ENCODE peak calls at places on chromosomes 7 and 10, in nine cellular contexts. P is SK-N-SH, Q is ovary, M is transverse colon, F is esophagus muscularis mucosa, A is tibial nerve, N is H1, X is stomach, V is GM12878. E is an unnamed sample.

GRCh38 chr10:55183993-55184392 is 383.0 kb upstream of the PCDH15 start:
- DNase-seq in P (no peak), Q (no peak), M (no peak), F (no peak), A (no peak), N (no peak), X (no peak), V (no peak), E (no peak)

GRCh38 chr10:74909665-74910064 is 83.3 kb downstream of the KAT6B start:
- DNase-seq in P (no peak), Q (no peak), M (no peak), F (no peak), A (no peak), N (no peak), X (no peak), V (no peak), E (no peak)

GRCh38 chr7:87747681-87748080 is 119.5 kb downstream of the RUNDC3B start:
- DNase-seq in P (no peak), Q (no peak), M (no peak), F (no peak), A (no peak), N (no peak), X (no peak), V (no peak), E (no peak)

GRCh38 chr7:109476409-109476808 is 906.7 kb downstream of the DNAJB9 start:
- DNase-seq in P (no peak), Q (no peak), M (no peak), F (no peak), A (no peak), N (no peak), X (no peak), V (no peak), E (no peak)

GRCh38 chr10:103472005-103472404 is 7.0 kb downstream of the CALHM3 start:
- DNase-seq in P (no peak), Q (no peak), M (peak; percentile 28), F (no peak), A (no peak), N (no peak), X (no peak), V (no peak), E (no peak)

GRCh38 chr7:108581655-108582491 is 12.2 kb downstream of the DNAJB9 start:
- DNase-seq in P (no peak), Q (no peak), M (no peak), F (no peak), A (no peak), N (no peak), X (no peak), V (no peak), E (no peak)

GRCh38 chr7:152865461-152865860 is 105.9 kb downstream of the ACTR3B start:
- DNase-seq in P (no peak), Q (no peak), M (no peak), F (no peak), A (no peak), N (peak; percentile 39), X (no peak), V (no peak), E (no peak)

GRCh38 chr10:45386657-45387056 is 12.6 kb downstream of the ALOX5 start:
- DNase-seq in P (no peak), Q (no peak), M (no peak), F (no peak), A (no peak), N (no peak), X (no peak), V (no peak), E (no peak)

GRCh38 chr7:142626420-142627035 is 122.7 kb upstream of the PRSS1 start:
- DNase-seq in P (peak; percentile 52), Q (no peak), M (peak; percentile 56), F (no peak), A (no peak), N (peak; percentile 94), X (peak; percentile 64), V (no peak), E (no peak)

GRCh38 chr10:7312179-7312857 is 98.5 kb downstream of the SFMBT2 start:
- DNase-seq in P (peak; percentile 26), Q (no peak), M (no peak), F (no peak), A (no peak), N (no peak), X (no peak), V (no peak), E (no peak)

GRCh38 chr10:15209827-15210509 is 41.5 kb upstream of the NMT2 start:
- DNase-seq in P (peak; percentile 86), Q (peak; percentile 75), M (peak; percentile 86), F (peak; percentile 95), A (peak; percentile 76), N (peak; percentile 91), X (peak; percentile 87), V (peak; percentile 9), E (peak; percentile 90)

GRCh38 chr7:2635810-2636701 is 4.3 kb downstream of the TTYH3 start:
- DNase-seq in P (no peak), Q (no peak), M (no peak), F (no peak), A (no peak), N (no peak), X (no peak), V (no peak), E (peak; percentile 67)
- H3K27me3 ChIP-seq in P (no peaks in the 10 kb centered on the region), Q (no peaks in the 10 kb centered on the region), M (no peaks in the 10 kb centered on the region), F (no peaks in the 10 kb centered on the region), A (no peaks in the 10 kb centered on the region), N (no peaks in the 10 kb centered on the region), X (no peaks in the 10 kb centered on the region), V (no peaks in the 10 kb centered on the region), E (no peaks in the 10 kb centered on the region)

GRCh38 chr7:139362981-139363380 is 3.3 kb downstream of the LUC7L2 start:
- DNase-seq in P (no peak), Q (no peak), M (no peak), F (no peak), A (no peak), N (no peak), X (no peak), V (no peak), E (no peak)

GRCh38 chr7:139360948-139361307 is 1.2 kb downstream of the LUC7L2 start:
- DNase-seq in P (no peak), Q (no peak), M (no peak), F (no peak), A (no peak), N (no peak), X (no peak), V (no peak), E (no peak)

GRCh38 chr7:139360210-139360947 is 685 bp downstream of the LUC7L2 start:
- DNase-seq in P (peak; percentile 97), Q (peak; percentile 98), M (peak; percentile 97), F (peak; percentile 99), A (peak; percentile 97), N (peak; percentile 99), X (peak; percentile 97), V (peak; percentile 73), E (peak; percentile 99)

GRCh38 chr7:139362302-139362701 is 2.6 kb downstream of the LUC7L2 start:
- DNase-seq in P (no peak), Q (no peak), M (no peak), F (no peak), A (no peak), N (no peak), X (no peak), V (no peak), E (no peak)

DNA sequence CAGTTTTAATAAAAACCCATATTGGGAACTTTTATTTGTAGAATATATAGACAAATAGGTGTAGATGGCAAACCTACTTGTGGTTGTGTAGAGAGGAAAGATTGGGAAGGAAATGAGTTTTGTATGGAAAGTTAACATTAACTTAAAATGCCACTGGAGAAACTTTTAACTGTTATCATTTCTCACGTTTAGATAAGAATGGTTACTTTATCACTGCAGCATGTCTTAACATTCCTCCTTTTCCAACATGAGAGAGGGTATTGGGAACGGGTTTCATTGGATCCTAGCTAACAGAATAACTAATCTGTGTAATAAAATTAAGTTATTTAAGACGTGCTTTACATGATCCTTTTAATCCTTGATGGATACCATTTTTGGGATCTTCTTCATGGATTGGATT is 1.8 kb downstream of the LUC7L2 start:
- DNase-seq in P (no peak), Q (no peak), M (no peak), F (no peak), A (no peak), N (no peak), X (no peak), V (no peak), E (no peak)
- TF ChIP-seq EP300 in P (no peak), Q (no peak), M (no peak), F (no peak), A (no peak), N (no peak), X (no peak), V (no peak), E (no peak)

GRCh38 chr10:127524869-127525268 is 24.2 kb upstream of the NPS start:
- DNase-seq in P (no peak), Q (no peak), M (no peak), F (peak; percentile 70), A (no peak), N (no peak), X (no peak), V (no peak), E (no peak)
- H3K27me3 ChIP-seq in P (no peaks in the 10 kb centered on the region), Q (no peaks in the 10 kb centered on the region), M (no peaks in the 10 kb centered on the region), F (no peaks in the 10 kb centered on the region), A (no peaks in the 10 kb centered on the region), N (no peaks in the 10 kb centered on the region), X (no peaks in the 10 kb centered on the region), V (no peaks in the 10 kb centered on the region), E (no peaks in the 10 kb centered on the region)

DNA sequence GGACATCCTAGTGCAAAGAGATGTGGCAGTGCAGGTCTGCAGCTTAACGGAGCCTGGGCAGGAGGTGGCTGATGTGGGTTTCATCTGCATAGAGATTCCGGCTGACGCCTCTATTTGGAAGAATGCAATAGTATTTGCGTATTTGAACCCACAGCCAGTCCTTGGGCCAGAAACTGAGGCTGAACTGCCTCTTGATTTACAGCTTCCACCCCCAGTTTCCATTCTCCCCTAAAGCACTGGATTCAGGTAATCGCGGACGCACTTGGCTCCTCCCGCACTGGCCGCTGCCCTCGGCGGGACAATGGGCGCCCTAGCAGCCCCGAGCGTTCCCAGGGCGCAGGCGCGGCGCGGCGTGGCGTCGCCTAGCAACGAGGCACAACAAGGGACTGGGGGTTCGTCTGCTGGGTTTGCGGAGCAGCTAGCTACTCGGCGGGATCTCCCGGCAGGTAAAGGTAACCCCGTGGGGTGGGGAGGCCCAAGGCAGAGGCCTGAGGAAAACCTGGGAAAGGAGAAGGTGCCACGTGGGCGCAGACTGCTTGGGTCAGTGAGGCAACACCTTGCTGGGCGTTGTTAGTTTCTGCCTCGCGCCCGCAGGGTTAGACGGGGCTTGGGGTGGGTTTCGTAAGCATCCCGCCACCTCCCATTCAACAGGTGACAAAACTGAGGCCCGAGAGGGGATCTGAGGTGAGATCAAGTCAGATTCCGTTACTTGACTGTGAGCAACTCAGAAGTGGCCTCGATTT is at the start of gene ARMC3:
- DNase-seq in P (peak; percentile 82), Q (peak; percentile 44), M (peak; percentile 38), F (no peak), A (no peak), N (peak; percentile 95), X (peak; percentile 59), V (no peak), E (peak; percentile 67)
- TF ChIP-seq EP300 in P (no peak), Q (no peak), M (no peak), F (no peak), A (no peak), N (no peak), X (no peak), V (no peak), E (no peak)

E was measured in suprapubic skin.